ENCODE peak calls at places on chromosomes 2 and 18, in ten cellular contexts. G is heart left ventricle; Y is nephron progenitor cell; O is GM13976; R is T-cell; A is GM23248; L is foreskin fibroblast; Z is activated naive CD8-positive, alpha-beta T cell treated with anti-CD3 and anti-CD28 coated beads, Interleukin-2, amount 50 U/mL, for 24 hours; M is psoas muscle; S is NCI-H1694 treated with DMSO at 0.1 percent for 48 hours. N is an unnamed sample.

GRCh38 chr2:113711857-113712256 is 44.6 kb downstream of the SLC35F5 start:
- DNase-seq in Z (no peak), O (no peak), A (no peak), S (no peak), G (no peak), R (no peak), L (no peak), M (no peak), Y (no peak), N (no peak)

GRCh38 chr2:216651370-216651881 is 18.2 kb downstream of the IGFBP2 start:
- DNase-seq in Y (no peak), G (no peak), M (no peak), L (peak), A (peak), S (no peak), R (no peak), Z (no peak), O (no peak), N (no peak)

GRCh38 chr2:54750040-54750439 is 26.6 kb downstream of the EML6 start:
- DNase-seq in G (no peak), R (no peak), L (peak), O (no peak), M (no peak), Y (no peak), Z (no peak), A (peak), S (no peak), N (no peak)

GRCh38 chr2:228648541-228648940 is 467.1 kb upstream of the SPHKAP start:
- DNase-seq in Z (no peak), G (no peak), O (no peak), S (no peak), M (no peak), A (no peak), R (no peak), Y (no peak), L (no peak), N (no peak)

GRCh38 chr2:37623971-37624897 is 47.2 kb downstream of the CDC42EP3 start:
- DNase-seq in A (peak), S (no peak), O (peak), R (no peak), L (peak), Y (no peak), Z (peak), M (no peak), G (no peak), N (no peak)

GRCh38 chr2:18214936-18215335 is 336.5 kb downstream of the KCNS3 start:
- DNase-seq in L (peak), A (peak), O (no peak), M (no peak), Z (no peak), S (no peak), R (no peak), G (no peak), Y (no peak), N (no peak)

GRCh38 chr2:74864728-74865722 is 31.1 kb downstream of the HK2 start:
- DNase-seq in S (no peak), M (peak), Y (no peak), A (peak), O (no peak), Z (no peak), R (no peak), G (no peak), L (no peak), N (no peak)

GRCh38 chr2:179268277-179268935 is 3.8 kb upstream of the SESTD1 start:
- DNase-seq in A (peak), G (peak), L (peak), Y (no peak), O (no peak), R (no peak), M (no peak), S (no peak), Z (no peak), N (no peak)

GRCh38 chr2:96092580-96092877 is 23.8 kb downstream of the ADRA2B start:
- DNase-seq in M (no peak), L (no peak), G (no peak), Y (no peak), R (no peak), S (no peak), A (no peak), Z (no peak), O (no peak), N (no peak)

GRCh38 chr2:69601179-69601612 is 42.3 kb downstream of the AAK1 start:
- DNase-seq in Y (no peak), Z (no peak), R (no peak), S (no peak), L (peak), A (peak), O (no peak), G (no peak), M (no peak), N (no peak)

GRCh38 chr2:26757873-26758789 is 6.0 kb upstream of the SLC35F6 start:
- DNase-seq in Z (no peak), S (no peak), L (peak), O (no peak), R (no peak), Y (no peak), M (peak), A (peak), G (no peak), N (no peak)

GRCh38 chr18:79540914-79541301 is 138.7 kb upstream of the CTDP1 start:
- DNase-seq in S (no peak), A (no peak), R (no peak), Z (no peak), L (no peak), M (no peak), O (no peak), G (no peak), Y (no peak), N (no peak)

GRCh38 chr2:17813015-17813741 is 3.1 kb upstream of the MSGN1 start:
- DNase-seq in S (peak), R (no peak), O (no peak), A (peak), M (no peak), Z (no peak), L (peak), Y (no peak), G (no peak), N (no peak)

GRCh38 chr2:238571626-238572372 is 145.1 kb downstream of the ASB1 start:
- DNase-seq in Z (no peak), S (no peak), G (no peak), M (no peak), Y (no peak), A (no peak), R (no peak), O (no peak), L (peak), N (no peak)

GRCh38 chr2:70014959-70015358 is 53.5 kb upstream of the ASPRV1 start:
- DNase-seq in Z (no peak), R (no peak), S (no peak), L (no peak), G (no peak), Y (no peak), A (no peak), O (peak), M (no peak), N (no peak)

GRCh38 chr2:25324905-25325592 is 16.7 kb downstream of the DNMT3A start:
- DNase-seq in Y (no peak), L (peak), A (peak), R (no peak), M (peak), S (no peak), G (peak), O (no peak), Z (peak), N (no peak)

GRCh38 chr2:8495189-8495855 is 186.5 kb upstream of the ID2 start:
- DNase-seq in M (no peak), A (no peak), O (no peak), S (no peak), G (no peak), R (no peak), Y (no peak), L (no peak), Z (no peak), N (no peak)

GRCh38 chr2:160315337-160315736 is 115.3 kb upstream of the ITGB6 start:
- DNase-seq in R (no peak), Z (no peak), Y (no peak), O (no peak), G (no peak), S (no peak), M (no peak), A (peak), L (peak), N (no peak)

GRCh38 chr2:200399046-200399445 is 92.6 kb downstream of the SPATS2L start:
- DNase-seq in Z (no peak), Y (no peak), A (peak), S (no peak), M (no peak), G (no peak), L (peak), R (no peak), O (no peak), N (no peak)

GRCh38 chr2:124283090-124283489 is 258.0 kb downstream of the CNTNAP5 start:
- DNase-seq in A (no peak), R (no peak), G (no peak), L (peak), Z (no peak), S (no peak), Y (no peak), M (no peak), O (no peak), N (no peak)

GRCh38 chr2:231184319-231184718 is 14.1 kb upstream of the ARMC9 start:
- DNase-seq in L (no peak), M (no peak), A (no peak), Y (no peak), R (no peak), Z (no peak), S (no peak), G (no peak), O (no peak), N (no peak)

GRCh38 chr18:8946046-8946838 is 156.3 kb upstream of the NDUFV2 start:
- DNase-seq in A (peak), L (peak), Y (no peak), R (no peak), G (no peak), M (no peak), Z (no peak), S (no peak), O (no peak), N (no peak)

GRCh38 chr2:27809761-27810241 is 38.3 kb downstream of the MRPL33 start:
- DNase-seq in L (peak), M (no peak), G (no peak), R (no peak), O (no peak), A (peak), Z (no peak), S (no peak), Y (no peak), N (no peak)

N was measured in D721Med.